ENCODE peak calls at places on chromosomes 6 and 20, in four cellular contexts. One of them, this sample, is unnamed.

GRCh38 chr20:40728470-40728869 is 39.4 kb upstream of the MAFB start:
- DNase-seq in astrocyte of the cerebellum: no peak
- DNase-seq in fibroblast of the aortic adventitia: no peak
- DNase-seq in CD4-positive, alpha-beta T cell: no peak
- DNase-seq in this sample: no peak

GRCh38 chr6:165850434-165851019 is 187.5 kb upstream of the PDE10A start:
- DNase-seq in fibroblast of the aortic adventitia: peak; percentile 69
- DNase-seq in astrocyte of the cerebellum: peak; percentile 40
- DNase-seq in CD4-positive, alpha-beta T cell: peak; percentile 56
- DNase-seq in this sample: peak; percentile 83

GRCh38 chr6:125984311-125984710 is 2.0 kb upstream of the TRMT11 start:
- DNase-seq in fibroblast of the aortic adventitia: peak; percentile 65
- DNase-seq in CD4-positive, alpha-beta T cell: no peak
- DNase-seq in astrocyte of the cerebellum: no peak
- DNase-seq in this sample: no peak

GRCh38 chr6:169045486-169045885 is 208.2 kb downstream of the THBS2 start:
- DNase-seq in astrocyte of the cerebellum: no peak
- DNase-seq in fibroblast of the aortic adventitia: peak; percentile 61
- DNase-seq in CD4-positive, alpha-beta T cell: no peak
- DNase-seq in this sample: no peak

GRCh38 chr6:156190270-156190669 is 586.9 kb upstream of the ARID1B start:
- DNase-seq in astrocyte of the cerebellum: no peak
- DNase-seq in CD4-positive, alpha-beta T cell: no peak
- DNase-seq in fibroblast of the aortic adventitia: no peak
- DNase-seq in this sample: no peak

GRCh38 chr6:149318581-149319286 is 1.2 kb downstream of the TAB2 start:
- DNase-seq in fibroblast of the aortic adventitia: peak; percentile 45
- DNase-seq in CD4-positive, alpha-beta T cell: peak; percentile 35
- DNase-seq in astrocyte of the cerebellum: no peak
- DNase-seq in this sample: no peak

GRCh38 chr6:157106487-157106886 is 216.8 kb downstream of the TMEM242 start:
- DNase-seq in fibroblast of the aortic adventitia: peak; percentile 42
- DNase-seq in CD4-positive, alpha-beta T cell: no peak
- DNase-seq in astrocyte of the cerebellum: no peak
- DNase-seq in this sample: no peak

GRCh38 chr20:16462711-16463110 is 110.5 kb downstream of the KIF16B start:
- DNase-seq in CD4-positive, alpha-beta T cell: no peak
- DNase-seq in astrocyte of the cerebellum: no peak
- DNase-seq in fibroblast of the aortic adventitia: no peak
- DNase-seq in this sample: no peak

GRCh38 chr20:25139061-25139705 is 56.3 kb upstream of the ENTPD6 start:
- DNase-seq in astrocyte of the cerebellum: no peak
- DNase-seq in CD4-positive, alpha-beta T cell: no peak
- DNase-seq in fibroblast of the aortic adventitia: no peak
- DNase-seq in this sample: no peak

GRCh38 chr6:27156874-27157460 is 90.5 kb upstream of the PRSS16 start:
- DNase-seq in fibroblast of the aortic adventitia: no peak
- DNase-seq in CD4-positive, alpha-beta T cell: no peak
- DNase-seq in astrocyte of the cerebellum: no peak
- DNase-seq in this sample: no peak

GRCh38 chr20:51238675-51239305 is 215.9 kb upstream of the KCNG1 start:
- DNase-seq in fibroblast of the aortic adventitia: no peak
- DNase-seq in CD4-positive, alpha-beta T cell: no peak
- DNase-seq in astrocyte of the cerebellum: no peak
- DNase-seq in this sample: no peak

GRCh38 chr6:142222022-142222421 is 75.0 kb downstream of the VTA1 start:
- DNase-seq in astrocyte of the cerebellum: no peak
- DNase-seq in CD4-positive, alpha-beta T cell: no peak
- DNase-seq in fibroblast of the aortic adventitia: no peak
- DNase-seq in this sample: no peak

GRCh38 chr6:152642578-152643375 is 5.6 kb upstream of the SYNE1 start:
- DNase-seq in CD4-positive, alpha-beta T cell: no peak
- DNase-seq in astrocyte of the cerebellum: peak; percentile 12
- DNase-seq in fibroblast of the aortic adventitia: peak; percentile 60
- DNase-seq in this sample: no peak

GRCh38 chr6:14655201-14655988 is 537.8 kb downstream of the CD83 start:
- DNase-seq in fibroblast of the aortic adventitia: no peak
- DNase-seq in CD4-positive, alpha-beta T cell: no peak
- DNase-seq in astrocyte of the cerebellum: no peak
- DNase-seq in this sample: no peak

GRCh38 chr6:68559052-68559451 is 76.0 kb upstream of the ADGRB3 start:
- DNase-seq in CD4-positive, alpha-beta T cell: no peak
- DNase-seq in fibroblast of the aortic adventitia: no peak
- DNase-seq in astrocyte of the cerebellum: peak; percentile 13
- DNase-seq in this sample: no peak

GRCh38 chr6:98957440-98957839 is 9.7 kb upstream of the FBXL4 start:
- DNase-seq in astrocyte of the cerebellum: peak; percentile 50
- DNase-seq in fibroblast of the aortic adventitia: peak; percentile 19
- DNase-seq in CD4-positive, alpha-beta T cell: no peak
- DNase-seq in this sample: no peak

GRCh38 chr20:62696999-62697398 is 11.6 kb upstream of the NTSR1 start:
- DNase-seq in fibroblast of the aortic adventitia: no peak
- DNase-seq in astrocyte of the cerebellum: no peak
- DNase-seq in CD4-positive, alpha-beta T cell: no peak
- DNase-seq in this sample: no peak

GRCh38 chr20:32763202-32763999 is 1.2 kb downstream of the DNMT3B start:
- DNase-seq in fibroblast of the aortic adventitia: no peak
- DNase-seq in CD4-positive, alpha-beta T cell: no peak
- DNase-seq in astrocyte of the cerebellum: no peak
- DNase-seq in this sample: peak; percentile 59

GRCh38 chr6:159836294-159837140 is 36.4 kb downstream of the PNLDC1 start:
- DNase-seq in astrocyte of the cerebellum: no peak
- DNase-seq in fibroblast of the aortic adventitia: peak; percentile 98
- DNase-seq in CD4-positive, alpha-beta T cell: no peak
- DNase-seq in this sample: no peak

GRCh38 chr20:52105045-52105572 is 86.5 kb downstream of the ZFP64 start:
- DNase-seq in CD4-positive, alpha-beta T cell: no peak
- DNase-seq in fibroblast of the aortic adventitia: peak; percentile 27
- DNase-seq in astrocyte of the cerebellum: no peak
- DNase-seq in this sample: no peak

GRCh38 chr20:37542281-37542680 is 14.6 kb upstream of the BLCAP start:
- DNase-seq in fibroblast of the aortic adventitia: no peak
- DNase-seq in astrocyte of the cerebellum: no peak
- DNase-seq in CD4-positive, alpha-beta T cell: no peak
- DNase-seq in this sample: no peak

GRCh38 chr6:28257042-28257441 is 2.1 kb upstream of the NKAPL start:
- DNase-seq in CD4-positive, alpha-beta T cell: no peak
- DNase-seq in fibroblast of the aortic adventitia: no peak
- DNase-seq in astrocyte of the cerebellum: no peak
- DNase-seq in this sample: no peak

GRCh38 chr20:32877507-32877906 is 18.8 kb downstream of the EFCAB8 start:
- DNase-seq in astrocyte of the cerebellum: peak; percentile 70
- DNase-seq in fibroblast of the aortic adventitia: peak; percentile 40
- DNase-seq in CD4-positive, alpha-beta T cell: no peak
- DNase-seq in this sample: no peak

GRCh38 chr20:37525810-37526209 is 1.9 kb downstream of the BLCAP start:
- DNase-seq in fibroblast of the aortic adventitia: no peak
- DNase-seq in astrocyte of the cerebellum: no peak
- DNase-seq in CD4-positive, alpha-beta T cell: no peak
- DNase-seq in this sample: no peak

GRCh38 chr6:24759718-24760117 is 15.0 kb upstream of the GMNN start:
- DNase-seq in fibroblast of the aortic adventitia: no peak
- DNase-seq in astrocyte of the cerebellum: no peak
- DNase-seq in CD4-positive, alpha-beta T cell: no peak
- DNase-seq in this sample: no peak

GRCh38 chr20:47821481-47822100 is 36.3 kb upstream of the SULF2 start:
- DNase-seq in astrocyte of the cerebellum: no peak
- DNase-seq in fibroblast of the aortic adventitia: no peak
- DNase-seq in CD4-positive, alpha-beta T cell: no peak
- DNase-seq in this sample: no peak

GRCh38 chr6:154555075-154555677 is 44.7 kb upstream of the CNKSR3 start:
- DNase-seq in CD4-positive, alpha-beta T cell: no peak
- DNase-seq in astrocyte of the cerebellum: peak; percentile 13
- DNase-seq in fibroblast of the aortic adventitia: no peak
- DNase-seq in this sample: no peak

GRCh38 chr6:119119989-119120388 is 41.5 kb upstream of the FAM184A start:
- DNase-seq in astrocyte of the cerebellum: no peak
- DNase-seq in fibroblast of the aortic adventitia: peak; percentile 90
- DNase-seq in CD4-positive, alpha-beta T cell: no peak
- DNase-seq in this sample: no peak

GRCh38 chr20:61773081-61773631 is 292.5 kb downstream of the TAF4 start:
- DNase-seq in CD4-positive, alpha-beta T cell: no peak
- DNase-seq in fibroblast of the aortic adventitia: no peak
- DNase-seq in astrocyte of the cerebellum: no peak
- DNase-seq in this sample: no peak

GRCh38 chr20:34578521-34579147 is 20.1 kb downstream of the MAP1LC3A start:
- DNase-seq in astrocyte of the cerebellum: no peak
- DNase-seq in fibroblast of the aortic adventitia: no peak
- DNase-seq in CD4-positive, alpha-beta T cell: no peak
- DNase-seq in this sample: no peak

GRCh38 chr6:159695984-159696383 is 2.9 kb upstream of the SOD2 start:
- DNase-seq in astrocyte of the cerebellum: no peak
- DNase-seq in CD4-positive, alpha-beta T cell: no peak
- DNase-seq in fibroblast of the aortic adventitia: no peak
- DNase-seq in this sample: no peak

GRCh38 chr20:49599746-49600113 is 31.8 kb upstream of the PTGIS start:
- DNase-seq in fibroblast of the aortic adventitia: no peak
- DNase-seq in CD4-positive, alpha-beta T cell: no peak
- DNase-seq in astrocyte of the cerebellum: no peak
- DNase-seq in this sample: no peak

GRCh38 chr20:49607568-49607967 is 39.6 kb upstream of the PTGIS start:
- DNase-seq in fibroblast of the aortic adventitia: no peak
- DNase-seq in astrocyte of the cerebellum: no peak
- DNase-seq in CD4-positive, alpha-beta T cell: no peak
- DNase-seq in this sample: no peak

GRCh38 chr20:49602370-49603208 is 34.7 kb upstream of the PTGIS start:
- DNase-seq in fibroblast of the aortic adventitia: no peak
- DNase-seq in astrocyte of the cerebellum: no peak
- DNase-seq in CD4-positive, alpha-beta T cell: no peak
- DNase-seq in this sample: no peak

GRCh38 chr20:49601153-49601924 is 33.4 kb upstream of the PTGIS start:
- DNase-seq in astrocyte of the cerebellum: no peak
- DNase-seq in fibroblast of the aortic adventitia: no peak
- DNase-seq in CD4-positive, alpha-beta T cell: no peak
- DNase-seq in this sample: no peak

GRCh38 chr20:49603209-49603627 is 35.3 kb upstream of the PTGIS start:
- DNase-seq in fibroblast of the aortic adventitia: peak; percentile 76
- DNase-seq in astrocyte of the cerebellum: no peak
- DNase-seq in CD4-positive, alpha-beta T cell: no peak
- DNase-seq in this sample: no peak
- TF ChIP-seq CTCF in fibroblast of the aortic adventitia: peak; percentile 51
- TF ChIP-seq CTCF in astrocyte of the cerebellum: peak; percentile 65
- TF ChIP-seq CTCF in CD4-positive, alpha-beta T cell: no peak
- TF ChIP-seq CTCF in this sample: peak; percentile 18

GRCh38 chr6:104702126-104702841 is 157.4 kb downstream of the HACE1 start:
- DNase-seq in astrocyte of the cerebellum: no peak
- DNase-seq in CD4-positive, alpha-beta T cell: no peak
- DNase-seq in fibroblast of the aortic adventitia: no peak
- DNase-seq in this sample: no peak
- TF ChIP-seq CTCF in astrocyte of the cerebellum: no peak
- TF ChIP-seq CTCF in CD4-positive, alpha-beta T cell: no peak
- TF ChIP-seq CTCF in fibroblast of the aortic adventitia: no peak
- TF ChIP-seq CTCF in this sample: no peak

DNA sequence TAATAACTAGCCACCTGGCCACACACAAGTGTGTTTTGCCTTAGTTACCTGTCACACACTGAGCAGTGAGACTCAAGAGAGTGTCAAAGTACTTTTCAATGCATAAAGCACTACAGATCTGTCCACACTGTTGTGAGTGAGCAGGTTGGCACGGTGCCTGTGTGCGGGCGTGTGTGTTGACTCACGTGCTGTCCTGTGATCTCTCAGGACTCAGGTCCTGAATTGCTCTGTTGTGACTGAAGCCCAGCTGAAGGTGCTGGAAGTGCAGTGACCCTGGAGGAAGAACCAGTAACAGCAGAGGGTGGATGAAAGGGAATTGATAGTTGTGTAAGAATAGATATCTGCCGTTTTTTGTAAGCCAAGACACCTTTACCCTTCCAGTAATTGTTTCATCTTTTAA is 18.3 kb downstream of the SLC16A10 start:
- DNase-seq in fibroblast of the aortic adventitia: no peak
- DNase-seq in astrocyte of the cerebellum: no peak
- DNase-seq in CD4-positive, alpha-beta T cell: no peak
- DNase-seq in this sample: no peak
- TF ChIP-seq CTCF in fibroblast of the aortic adventitia: no peak
- TF ChIP-seq CTCF in astrocyte of the cerebellum: no peak
- TF ChIP-seq CTCF in CD4-positive, alpha-beta T cell: no peak
- TF ChIP-seq CTCF in this sample: no peak

DNA sequence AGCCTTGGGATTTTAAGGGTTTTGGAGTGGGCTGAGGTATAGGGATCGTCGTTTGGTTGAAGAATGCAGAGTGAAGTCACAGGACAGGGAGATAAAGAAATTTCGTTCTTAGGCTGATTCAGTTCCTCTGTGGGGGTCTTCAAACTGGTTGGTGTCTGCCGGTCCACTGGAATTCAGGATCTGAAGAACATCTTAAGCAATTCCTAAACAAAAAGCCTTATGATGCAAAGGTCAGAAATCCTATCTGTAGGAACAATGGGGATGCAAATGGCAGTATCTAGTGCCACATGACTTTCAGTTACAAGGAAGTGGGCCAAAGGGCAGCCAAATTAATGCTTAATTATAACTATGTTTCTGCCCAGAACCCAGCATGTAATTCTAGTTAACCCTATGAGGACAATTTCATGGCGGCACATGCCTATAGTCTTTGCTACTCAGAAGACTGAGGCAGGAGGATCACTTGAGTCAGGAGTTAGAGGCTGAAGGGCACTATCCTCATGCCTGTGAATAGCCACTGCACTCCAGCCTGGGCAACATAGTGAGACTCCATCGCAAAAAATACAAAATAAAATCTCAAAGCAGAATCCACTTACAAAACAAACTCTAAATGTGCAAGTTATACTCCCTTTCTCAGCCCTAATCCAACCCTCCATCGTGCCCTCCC is 4.6 kb upstream of the SLC2A10 start:
- DNase-seq in fibroblast of the aortic adventitia: peak; percentile 51
- DNase-seq in astrocyte of the cerebellum: no peak
- DNase-seq in CD4-positive, alpha-beta T cell: no peak
- DNase-seq in this sample: no peak
- TF ChIP-seq CTCF in fibroblast of the aortic adventitia: no peak
- TF ChIP-seq CTCF in astrocyte of the cerebellum: no peak
- TF ChIP-seq CTCF in CD4-positive, alpha-beta T cell: no peak
- TF ChIP-seq CTCF in this sample: no peak